ENCODE peak calls at places on chromosomes 11 and 22, in eight cellular contexts. One of them, this sample, is unnamed.

GRCh38 chr11:32555885-32556284 is 27.7 kb upstream of the EIF3M start:
- DNase-seq in RWPE1: no peak
- DNase-seq in H9: no peak
- DNase-seq in endothelial cell: no peak
- DNase-seq in omental fat pad: no peak
- DNase-seq in IMR-90: no peak
- DNase-seq in Panc1: no peak
- DNase-seq in fibroblast of lung: no peak
- DNase-seq in this sample: no peak

GRCh38 chr11:130166457-130166784 is 6.8 kb downstream of the ST14 start:
- DNase-seq in omental fat pad: no peak
- DNase-seq in Panc1: peak
- DNase-seq in IMR-90: peak
- DNase-seq in RWPE1: peak
- DNase-seq in endothelial cell: no peak
- DNase-seq in fibroblast of lung: peak
- DNase-seq in H9: no peak
- DNase-seq in this sample: no peak

GRCh38 chr11:64777449-64778222 is 706 bp downstream of the SF1 start:
- DNase-seq in IMR-90: peak
- DNase-seq in fibroblast of lung: peak
- DNase-seq in H9: peak
- DNase-seq in omental fat pad: peak
- DNase-seq in endothelial cell: peak
- DNase-seq in RWPE1: peak
- DNase-seq in Panc1: no peak
- DNase-seq in this sample: peak

GRCh38 chr22:41256254-41256897 is 15.6 kb upstream of the CHADL start:
- DNase-seq in Panc1: peak
- DNase-seq in endothelial cell: no peak
- DNase-seq in RWPE1: peak
- DNase-seq in IMR-90: peak
- DNase-seq in H9: no peak
- DNase-seq in omental fat pad: no peak
- DNase-seq in fibroblast of lung: peak
- DNase-seq in this sample: no peak

GRCh38 chr11:72334651-72335050 is 90.7 kb upstream of the PHOX2A start:
- DNase-seq in endothelial cell: no peak
- DNase-seq in fibroblast of lung: no peak
- DNase-seq in RWPE1: no peak
- DNase-seq in Panc1: no peak
- DNase-seq in omental fat pad: no peak
- DNase-seq in H9: no peak
- DNase-seq in IMR-90: no peak
- DNase-seq in this sample: no peak

GRCh38 chr11:10674440-10674855 is 19.1 kb downstream of the IRAG1 start:
- DNase-seq in endothelial cell: no peak
- DNase-seq in omental fat pad: no peak
- DNase-seq in fibroblast of lung: no peak
- DNase-seq in H9: no peak
- DNase-seq in IMR-90: no peak
- DNase-seq in RWPE1: no peak
- DNase-seq in Panc1: no peak
- DNase-seq in this sample: no peak

GRCh38 chr11:113587318-113587739 is 112.1 kb upstream of the DRD2 start:
- DNase-seq in endothelial cell: no peak
- DNase-seq in IMR-90: peak
- DNase-seq in H9: no peak
- DNase-seq in fibroblast of lung: no peak
- DNase-seq in Panc1: no peak
- DNase-seq in RWPE1: no peak
- DNase-seq in omental fat pad: no peak
- DNase-seq in this sample: no peak

GRCh38 chr22:18005201-18005926 is 19.0 kb downstream of the MICAL3 start:
- DNase-seq in Panc1: no peak
- DNase-seq in IMR-90: no peak
- DNase-seq in omental fat pad: no peak
- DNase-seq in fibroblast of lung: no peak
- DNase-seq in RWPE1: no peak
- DNase-seq in H9: no peak
- DNase-seq in endothelial cell: no peak
- DNase-seq in this sample: no peak

GRCh38 chr11:69971741-69972140 is 106.4 kb upstream of the ANO1 start:
- DNase-seq in endothelial cell: no peak
- DNase-seq in RWPE1: no peak
- DNase-seq in H9: no peak
- DNase-seq in IMR-90: no peak
- DNase-seq in fibroblast of lung: no peak
- DNase-seq in Panc1: no peak
- DNase-seq in omental fat pad: no peak
- DNase-seq in this sample: no peak

GRCh38 chr11:133650082-133650481 is 117.8 kb upstream of the OPCML start:
- DNase-seq in H9: no peak
- DNase-seq in IMR-90: no peak
- DNase-seq in RWPE1: no peak
- DNase-seq in endothelial cell: no peak
- DNase-seq in fibroblast of lung: no peak
- DNase-seq in Panc1: no peak
- DNase-seq in omental fat pad: no peak
- DNase-seq in this sample: no peak

GRCh38 chr22:48743601-48744282 is 1083.9 kb downstream of the BRD1 start:
- DNase-seq in H9: no peak
- DNase-seq in fibroblast of lung: no peak
- DNase-seq in RWPE1: no peak
- DNase-seq in Panc1: no peak
- DNase-seq in omental fat pad: no peak
- DNase-seq in endothelial cell: no peak
- DNase-seq in IMR-90: no peak
- DNase-seq in this sample: no peak

GRCh38 chr22:37357471-37357870 is 69.8 kb downstream of the ELFN2 start:
- DNase-seq in fibroblast of lung: no peak
- DNase-seq in H9: no peak
- DNase-seq in Panc1: no peak
- DNase-seq in endothelial cell: no peak
- DNase-seq in omental fat pad: no peak
- DNase-seq in RWPE1: no peak
- DNase-seq in IMR-90: no peak
- DNase-seq in this sample: no peak

GRCh38 chr22:40665312-40665711 is 14.0 kb upstream of the MCHR1 start:
- DNase-seq in H9: no peak
- DNase-seq in RWPE1: no peak
- DNase-seq in endothelial cell: no peak
- DNase-seq in IMR-90: peak
- DNase-seq in Panc1: no peak
- DNase-seq in fibroblast of lung: peak
- DNase-seq in omental fat pad: no peak
- DNase-seq in this sample: no peak

DNA sequence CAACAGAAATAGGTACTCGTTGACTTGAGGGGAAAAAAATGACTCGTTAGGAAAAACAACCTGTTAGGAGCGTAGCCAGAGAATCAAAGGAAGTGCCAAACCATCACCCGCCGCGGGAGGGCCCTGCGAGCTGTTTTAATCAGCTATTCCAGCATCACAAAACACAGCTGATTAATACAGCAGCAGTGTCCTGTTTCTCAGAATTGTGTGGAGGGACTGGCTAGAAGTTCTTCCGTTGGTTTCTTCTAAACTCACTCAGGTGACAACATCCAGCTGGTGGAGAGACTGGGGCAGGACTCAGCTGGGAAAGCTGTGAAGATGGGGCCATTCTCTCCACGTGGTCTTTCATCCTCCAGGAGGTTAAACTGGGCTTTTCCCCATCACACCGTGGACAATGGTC is 28.0 kb downstream of the HSPA8 start:
- DNase-seq in Panc1: no peak
- DNase-seq in endothelial cell: no peak
- DNase-seq in omental fat pad: no peak
- DNase-seq in H9: peak
- DNase-seq in IMR-90: no peak
- DNase-seq in fibroblast of lung: no peak
- DNase-seq in RWPE1: no peak
- DNase-seq in this sample: no peak
- TF ChIP-seq CTCF in Panc1: no peak
- TF ChIP-seq CTCF in endothelial cell: no peak
- TF ChIP-seq CTCF in omental fat pad: no peak
- TF ChIP-seq CTCF in H9: peak
- TF ChIP-seq CTCF in IMR-90: peak
- TF ChIP-seq CTCF in fibroblast of lung: peak
- TF ChIP-seq CTCF in RWPE1: no peak
- TF ChIP-seq CTCF in this sample: no peak

GRCh38 chr22:31973739-31974138 is 29.4 kb downstream of the YWHAH start:
- DNase-seq in omental fat pad: no peak
- DNase-seq in fibroblast of lung: no peak
- DNase-seq in endothelial cell: no peak
- DNase-seq in IMR-90: no peak
- DNase-seq in RWPE1: no peak
- DNase-seq in H9: no peak
- DNase-seq in Panc1: no peak
- DNase-seq in this sample: no peak

GRCh38 chr22:31972180-31972579 is 27.8 kb downstream of the YWHAH start:
- DNase-seq in IMR-90: no peak
- DNase-seq in RWPE1: no peak
- DNase-seq in Panc1: no peak
- DNase-seq in H9: no peak
- DNase-seq in endothelial cell: no peak
- DNase-seq in omental fat pad: no peak
- DNase-seq in fibroblast of lung: no peak
- DNase-seq in this sample: no peak

GRCh38 chr22:31970490-31971444 is 26.4 kb downstream of the YWHAH start:
- DNase-seq in omental fat pad: peak
- DNase-seq in RWPE1: peak
- DNase-seq in fibroblast of lung: peak
- DNase-seq in endothelial cell: peak
- DNase-seq in Panc1: peak
- DNase-seq in H9: peak
- DNase-seq in IMR-90: peak
- DNase-seq in this sample: peak

GRCh38 chr22:31968022-31968421 is 23.7 kb downstream of the YWHAH start:
- DNase-seq in RWPE1: no peak
- DNase-seq in fibroblast of lung: no peak
- DNase-seq in IMR-90: no peak
- DNase-seq in H9: no peak
- DNase-seq in Panc1: no peak
- DNase-seq in endothelial cell: no peak
- DNase-seq in omental fat pad: no peak
- DNase-seq in this sample: no peak

GRCh38 chr22:31969789-31970489 is 25.6 kb downstream of the YWHAH start:
- DNase-seq in IMR-90: peak
- DNase-seq in Panc1: no peak
- DNase-seq in omental fat pad: no peak
- DNase-seq in fibroblast of lung: peak
- DNase-seq in endothelial cell: peak
- DNase-seq in H9: peak
- DNase-seq in RWPE1: peak
- DNase-seq in this sample: peak
- TF ChIP-seq CTCF in IMR-90: peak
- TF ChIP-seq CTCF in Panc1: no peak
- TF ChIP-seq CTCF in omental fat pad: no peak
- TF ChIP-seq CTCF in fibroblast of lung: peak
- TF ChIP-seq CTCF in endothelial cell: no peak
- TF ChIP-seq CTCF in H9: peak
- TF ChIP-seq CTCF in RWPE1: no peak
- TF ChIP-seq CTCF in this sample: peak

GRCh38 chr22:25364736-25365241 is 145.3 kb downstream of the CRYBB2 start:
- DNase-seq in fibroblast of lung: no peak
- DNase-seq in IMR-90: peak
- DNase-seq in Panc1: no peak
- DNase-seq in omental fat pad: no peak
- DNase-seq in H9: no peak
- DNase-seq in endothelial cell: no peak
- DNase-seq in RWPE1: no peak
- DNase-seq in this sample: no peak

GRCh38 chr22:25365491-25366261 is 146.2 kb downstream of the CRYBB2 start:
- DNase-seq in omental fat pad: no peak
- DNase-seq in endothelial cell: peak
- DNase-seq in H9: no peak
- DNase-seq in Panc1: no peak
- DNase-seq in IMR-90: no peak
- DNase-seq in fibroblast of lung: no peak
- DNase-seq in RWPE1: no peak
- DNase-seq in this sample: no peak

GRCh38 chr22:25366876-25367466 is 147.5 kb downstream of the CRYBB2 start:
- DNase-seq in fibroblast of lung: peak
- DNase-seq in endothelial cell: no peak
- DNase-seq in RWPE1: no peak
- DNase-seq in Panc1: no peak
- DNase-seq in omental fat pad: no peak
- DNase-seq in H9: no peak
- DNase-seq in IMR-90: no peak
- DNase-seq in this sample: no peak

GRCh38 chr22:25367756-25368155 is 148.3 kb downstream of the CRYBB2 start:
- DNase-seq in omental fat pad: no peak
- DNase-seq in RWPE1: no peak
- DNase-seq in H9: no peak
- DNase-seq in fibroblast of lung: no peak
- DNase-seq in endothelial cell: no peak
- DNase-seq in IMR-90: no peak
- DNase-seq in Panc1: no peak
- DNase-seq in this sample: no peak

DNA sequence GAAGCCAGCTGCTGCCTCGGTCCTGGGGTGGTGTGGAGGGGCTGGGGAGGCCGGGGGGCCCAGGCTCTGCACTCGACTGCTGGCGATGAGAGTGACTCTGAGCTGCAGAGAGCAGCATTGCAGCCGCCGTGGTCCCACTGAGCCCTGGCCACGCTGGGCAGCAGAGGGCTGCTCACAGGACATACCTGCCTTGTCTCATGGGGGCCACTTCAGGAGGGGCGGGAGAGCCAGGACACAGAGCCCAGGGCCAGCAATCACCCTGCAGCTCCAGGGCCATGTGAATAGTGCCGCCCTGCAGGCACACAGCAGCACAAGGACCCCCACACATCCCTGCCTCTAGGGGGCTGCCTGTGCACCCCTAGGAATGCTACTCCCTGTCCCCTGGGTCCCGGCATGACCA is 147.0 kb downstream of the CRYBB2 start:
- DNase-seq in Panc1: no peak
- DNase-seq in fibroblast of lung: no peak
- DNase-seq in IMR-90: no peak
- DNase-seq in omental fat pad: no peak
- DNase-seq in RWPE1: no peak
- DNase-seq in H9: no peak
- DNase-seq in endothelial cell: no peak
- DNase-seq in this sample: no peak
- TF ChIP-seq CTCF in Panc1: no peak
- TF ChIP-seq CTCF in fibroblast of lung: no peak
- TF ChIP-seq CTCF in IMR-90: no peak
- TF ChIP-seq CTCF in omental fat pad: no peak
- TF ChIP-seq CTCF in RWPE1: no peak
- TF ChIP-seq CTCF in H9: peak
- TF ChIP-seq CTCF in endothelial cell: no peak
- TF ChIP-seq CTCF in this sample: no peak

DNA sequence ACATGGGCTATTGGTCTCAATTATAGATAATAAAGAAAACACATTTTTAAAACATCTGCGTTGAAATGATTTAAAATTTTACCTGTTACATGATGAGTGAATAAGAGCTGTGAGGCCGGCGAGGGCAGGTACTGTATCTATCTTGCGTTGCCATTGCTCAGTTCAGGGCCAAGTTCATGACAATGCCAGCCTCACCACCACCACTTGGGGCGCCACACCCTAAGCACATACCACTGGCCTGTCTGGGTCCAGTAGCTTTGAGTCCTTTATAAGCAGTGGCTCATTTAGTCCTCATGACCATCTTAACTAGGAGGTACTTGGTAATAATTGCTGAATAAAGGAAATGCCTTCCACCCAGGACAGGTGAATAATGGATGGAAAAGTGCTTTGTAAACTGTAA is 14.5 kb upstream of the MB start:
- DNase-seq in IMR-90: no peak
- DNase-seq in fibroblast of lung: peak
- DNase-seq in Panc1: no peak
- DNase-seq in endothelial cell: peak
- DNase-seq in omental fat pad: no peak
- DNase-seq in RWPE1: no peak
- DNase-seq in H9: peak
- DNase-seq in this sample: peak
- TF ChIP-seq CTCF in IMR-90: peak
- TF ChIP-seq CTCF in fibroblast of lung: peak
- TF ChIP-seq CTCF in Panc1: peak
- TF ChIP-seq CTCF in endothelial cell: peak
- TF ChIP-seq CTCF in omental fat pad: no peak
- TF ChIP-seq CTCF in RWPE1: peak
- TF ChIP-seq CTCF in H9: peak
- TF ChIP-seq CTCF in this sample: peak

This sample was measured in neural crest cell.